ENCODE peak calls at places on chromosomes 1 and 21, in four cellular contexts. L is H9, Y is IMR-90, W is mesendoderm. Q is an unnamed sample.
A peak's percentile ranks its signal among the peaks of the same experiment; 100 is the strongest.

GRCh38 chr1:6584126-6585080 is 4.6 kb downstream of the ZBTB48 start:
- DNase-seq in L (no peak), Y (no peak), W (no peak), Q (no peak)

GRCh38 chr1:185338719-185339622 is 21.9 kb upstream of the IVNS1ABP start:
- DNase-seq in L (no peak), Y (no peak), W (no peak), Q (no peak)

GRCh38 chr1:233433436-233434213 is 106.1 kb downstream of the MAP3K21 start:
- DNase-seq in L (no peak), Y (no peak), W (no peak), Q (no peak)

GRCh38 chr1:15843826-15844572 is 3.5 kb upstream of the SPEN start:
- DNase-seq in L (no peak), Y (no peak), W (no peak), Q (no peak)

GRCh38 chr1:187509091-187509490 is 680.3 kb downstream of the PLA2G4A start:
- DNase-seq in L (no peak), Y (peak; percentile 55), W (no peak), Q (no peak)

GRCh38 chr1:114203722-114204121 is 50.1 kb upstream of the SYT6 start:
- DNase-seq in L (no peak), Y (no peak), W (no peak), Q (no peak)

GRCh38 chr1:24535778-24536177 is 20.1 kb upstream of the NCMAP start:
- DNase-seq in L (no peak), Y (no peak), W (no peak), Q (no peak)

GRCh38 chr1:192475329-192475728 is 100.2 kb upstream of the RGS1 start:
- DNase-seq in L (no peak), Y (no peak), W (no peak), Q (no peak)

GRCh38 chr1:8629241-8630091 is 188.0 kb downstream of the RERE start:
- DNase-seq in L (no peak), Y (peak; percentile 76), W (no peak), Q (no peak)

GRCh38 chr1:187300093-187300492 is 471.3 kb downstream of the PLA2G4A start:
- DNase-seq in L (no peak), Y (no peak), W (peak; percentile 58), Q (no peak)

GRCh38 chr1:26099780-26100179 is 11.8 kb upstream of the PDIK1L start:
- DNase-seq in L (no peak), Y (no peak), W (no peak), Q (no peak)

GRCh38 chr21:36791695-36792451 is 93.0 kb downstream of the SIM2 start:
- DNase-seq in L (no peak), Y (no peak), W (peak; percentile 17), Q (no peak)

GRCh38 chr21:27024316-27024715 is 57.4 kb upstream of the ADAMTS5 start:
- DNase-seq in L (no peak), Y (peak; percentile 71), W (peak; percentile 56), Q (no peak)

GRCh38 chr1:179016694-179017382 is 8.9 kb upstream of the FAM20B start:
- DNase-seq in L (no peak), Y (peak; percentile 82), W (no peak), Q (no peak)

GRCh38 chr1:17639703-17640340 is 100.3 kb downstream of the ARHGEF10L start:
- DNase-seq in L (no peak), Y (no peak), W (no peak), Q (no peak)

GRCh38 chr1:2930971-2931721 is 90.1 kb upstream of the ACTRT2 start:
- DNase-seq in L (no peak), Y (no peak), W (no peak), Q (no peak)

GRCh38 chr1:28370220-28371010 is 875 bp downstream of the PHACTR4 start:
- DNase-seq in L (no peak), Y (peak; percentile 48), W (peak; percentile 71), Q (no peak)

GRCh38 chr1:243470492-243470891 is 214.7 kb downstream of the SDCCAG8 start:
- DNase-seq in L (no peak), Y (no peak), W (peak; percentile 75), Q (no peak)

GRCh38 chr1:153597206-153597605 is 15.7 kb downstream of the S100A16 start:
- DNase-seq in L (no peak), Y (peak; percentile 86), W (no peak), Q (no peak)

GRCh38 chr1:152441756-152442155 is 27.7 kb upstream of the CRNN start:
- DNase-seq in L (no peak), Y (no peak), W (no peak), Q (no peak)

GRCh38 chr1:238099871-238100270 is 209.1 kb upstream of the ZP4 start:
- DNase-seq in L (no peak), Y (peak; percentile 5), W (no peak), Q (no peak)

GRCh38 chr1:154418898-154419619 is 13.9 kb downstream of the IL6R start:
- DNase-seq in L (no peak), Y (no peak), W (no peak), Q (no peak)

GRCh38 chr1:239630767-239631166 is 244.4 kb downstream of the CHRM3 start:
- DNase-seq in L (peak; percentile 66), Y (no peak), W (peak; percentile 32), Q (no peak)

GRCh38 chr1:211349730-211350129 is 23.1 kb downstream of the TRAF5 start:
- DNase-seq in L (no peak), Y (no peak), W (no peak), Q (no peak)

GRCh38 chr1:186514367-186514766 is 53.5 kb upstream of the PDC start:
- DNase-seq in L (no peak), Y (no peak), W (peak; percentile 31), Q (no peak)

GRCh38 chr1:27588256-27589232 is 15.4 kb downstream of the AHDC1 start:
- DNase-seq in L (no peak), Y (peak; percentile 75), W (no peak), Q (no peak)

GRCh38 chr1:203480525-203481084 is 5.0 kb downstream of the PRELP start:
- DNase-seq in L (peak; percentile 59), Y (peak; percentile 97), W (peak; percentile 80), Q (no peak)

GRCh38 chr1:182446033-182446669 is 3.8 kb upstream of the RGSL1 start:
- DNase-seq in L (peak; percentile 35), Y (peak; percentile 40), W (peak; percentile 79), Q (no peak)

GRCh38 chr1:6490181-6491075 is 1.0 kb downstream of the PLEKHG5 start:
- DNase-seq in L (peak; percentile 88), Y (peak; percentile 68), W (peak; percentile 93), Q (no peak)

GRCh38 chr1:119367332-119368124 is 1.1 kb upstream of the HAO2 start:
- DNase-seq in L (no peak), Y (peak; percentile 45), W (peak; percentile 71), Q (no peak)

GRCh38 chr21:33578214-33578613 is 10.3 kb downstream of the DONSON start:
- DNase-seq in L (no peak), Y (peak; percentile 76), W (no peak), Q (no peak)

GRCh38 chr1:240031009-240031408 is 60.7 kb upstream of the FMN2 start:
- DNase-seq in L (no peak), Y (peak; percentile 97), W (peak; percentile 41), Q (no peak)

GRCh38 chr21:37364722-37365121 is 1.9 kb upstream of the DYRK1A start:
- DNase-seq in L (no peak), Y (no peak), W (no peak), Q (no peak)

GRCh38 chr21:31732538-31732864 is 583 bp upstream of the SCAF4 start:
- DNase-seq in L (no peak), Y (no peak), W (no peak), Q (no peak)

GRCh38 chr1:163094589-163094988 is 25.4 kb downstream of the RGS4 start:
- DNase-seq in L (no peak), Y (no peak), W (no peak), Q (no peak)
- H3K56ac ChIP-seq in L (no peak overlapping the region), Y (no peak overlapping the region), W (no peak overlapping the region), Q (no peak overlapping the region)

GRCh38 chr1:109368464-109368863 is 29.3 kb downstream of the SORT1 start:
- DNase-seq in L (no peak), Y (no peak), W (peak; percentile 36), Q (no peak)

GRCh38 chr1:109371271-109371739 is 26.4 kb downstream of the SORT1 start:
- DNase-seq in L (no peak), Y (peak; percentile 65), W (no peak), Q (no peak)

GRCh38 chr1:109369167-109369746 is 28.5 kb downstream of the SORT1 start:
- DNase-seq in L (no peak), Y (peak; percentile 66), W (no peak), Q (no peak)

GRCh38 chr1:109373051-109373593 is 24.6 kb downstream of the SORT1 start:
- DNase-seq in L (no peak), Y (no peak), W (no peak), Q (no peak)

DNA sequence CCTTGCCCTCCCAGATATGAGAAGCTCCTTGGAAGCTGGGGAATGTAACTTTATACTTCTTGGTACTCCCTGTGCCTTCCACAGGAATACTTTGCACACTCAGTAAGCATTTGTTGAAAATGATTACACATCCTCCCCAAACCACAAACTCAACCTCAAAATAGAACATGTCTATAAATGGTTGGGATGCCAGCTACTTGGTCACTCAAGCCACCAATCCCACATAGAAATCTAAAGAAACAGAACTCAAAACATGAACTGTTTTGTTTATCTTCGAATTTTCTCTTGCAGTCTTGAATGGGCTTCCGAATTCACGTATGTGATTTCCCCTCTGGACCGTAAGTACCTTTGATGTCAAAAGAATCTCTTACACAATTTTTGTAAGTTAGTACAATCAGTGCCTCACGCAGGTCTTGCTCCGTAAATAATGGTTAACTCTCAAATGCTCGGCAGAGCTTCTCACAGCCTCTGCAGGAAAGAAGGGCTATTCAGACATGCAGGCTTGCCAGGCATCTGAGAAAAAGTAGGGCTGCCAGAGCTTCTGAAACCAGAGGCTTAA is 26.9 kb downstream of the SORT1 start:
- DNase-seq in L (no peak), Y (peak; percentile 97), W (no peak), Q (no peak)
- H3K56ac ChIP-seq in L (no peak overlapping the region), Y (peak overlapping the region; percentile 98), W (no peak overlapping the region), Q (no peak overlapping the region)

GRCh38 chr1:32507021-32507420 is 32.2 kb upstream of the ZBTB8A start:
- DNase-seq in L (no peak), Y (no peak), W (no peak), Q (no peak)

GRCh38 chr1:32498751-32499150 is 33.9 kb downstream of the ZBTB8B start:
- DNase-seq in L (no peak), Y (no peak), W (no peak), Q (no peak)

GRCh38 chr1:32501865-32502264 is 37.0 kb downstream of the ZBTB8B start:
- DNase-seq in L (no peak), Y (no peak), W (no peak), Q (no peak)

GRCh38 chr1:32500387-32501209 is 35.7 kb downstream of the ZBTB8B start:
- DNase-seq in L (peak; percentile 69), Y (peak; percentile 49), W (peak; percentile 73), Q (peak; percentile 80)

GRCh38 chr1:32503153-32503552 is 36.1 kb upstream of the ZBTB8A start:
- DNase-seq in L (no peak), Y (no peak), W (no peak), Q (no peak)
- H3K56ac ChIP-seq in L (no peak overlapping the region), Y (no peak overlapping the region), W (no peak overlapping the region), Q (no peak overlapping the region)

GRCh38 chr1:38256072-38256471 is 209.5 kb upstream of the POU3F1 start:
- DNase-seq in L (no peak), Y (no peak), W (no peak), Q (peak; percentile 55)

GRCh38 chr1:38261574-38261973 is 215.0 kb upstream of the POU3F1 start:
- DNase-seq in L (no peak), Y (no peak), W (no peak), Q (no peak)

GRCh38 chr1:38253314-38253713 is 206.7 kb upstream of the POU3F1 start:
- DNase-seq in L (no peak), Y (no peak), W (no peak), Q (no peak)

GRCh38 chr1:38257374-38257773 is 210.8 kb upstream of the POU3F1 start:
- DNase-seq in L (no peak), Y (no peak), W (no peak), Q (no peak)

GRCh38 chr1:38258085-38258484 is 211.5 kb upstream of the POU3F1 start:
- DNase-seq in L (no peak), Y (no peak), W (no peak), Q (no peak)
- H3K56ac ChIP-seq in L (no peak overlapping the region), Y (no peak overlapping the region), W (no peak overlapping the region), Q (no peak overlapping the region)